ENCODE peak calls at places on chromosomes 3 and 15, in five cellular contexts. V is ovary, Z is bronchial epithelial cell, L is adrenal gland, W is cardiac fibroblast. M is an unnamed sample.

GRCh38 chr3:133119146-133119545 is 81.0 kb downstream of the TMEM108 start:
- DNase-seq in V (no peak), L (no peak), W (no peak), Z (no peak), M (no peak)

GRCh38 chr15:75208501-75209288 is 7.0 kb downstream of the C15orf39 start:
- DNase-seq in L (peak), W (no peak), V (no peak), Z (no peak), M (no peak)

GRCh38 chr15:67922971-67923646 is 83.3 kb upstream of the RNU6-1 start:
- DNase-seq in V (peak), L (no peak), W (no peak), Z (no peak), M (no peak)

GRCh38 chr3:135267487-135267886 is 472.4 kb downstream of the EPHB1 start:
- DNase-seq in W (no peak), Z (no peak), V (no peak), L (no peak), M (no peak)

GRCh38 chr15:89912145-89912673 is 543 bp downstream of the ARPIN start:
- DNase-seq in L (peak), V (peak), W (peak), Z (no peak), M (no peak)

GRCh38 chr3:72129384-72130094 is 344.6 kb upstream of the PROK2 start:
- DNase-seq in Z (no peak), L (no peak), V (no peak), W (peak), M (no peak)

GRCh38 chr3:155553800-155554199 is 191.1 kb downstream of the PLCH1 start:
- DNase-seq in Z (peak), L (no peak), V (no peak), W (no peak), M (peak)

GRCh38 chr3:62214850-62215249 is 158.5 kb downstream of the FEZF2 start:
- DNase-seq in L (no peak), W (no peak), V (no peak), Z (no peak), M (no peak)

GRCh38 chr3:120419797-120420196 is 31.0 kb downstream of the FSTL1 start:
- DNase-seq in Z (no peak), L (peak), W (no peak), V (no peak), M (no peak)

GRCh38 chr15:99098991-99099390 is 5.9 kb upstream of the SYNM start:
- DNase-seq in L (no peak), Z (no peak), V (no peak), W (no peak), M (no peak)
- H3K4me3 ChIP-seq in L (no peak), Z (no peak), V (no peak), W (no peak), M (no peak)

DNA sequence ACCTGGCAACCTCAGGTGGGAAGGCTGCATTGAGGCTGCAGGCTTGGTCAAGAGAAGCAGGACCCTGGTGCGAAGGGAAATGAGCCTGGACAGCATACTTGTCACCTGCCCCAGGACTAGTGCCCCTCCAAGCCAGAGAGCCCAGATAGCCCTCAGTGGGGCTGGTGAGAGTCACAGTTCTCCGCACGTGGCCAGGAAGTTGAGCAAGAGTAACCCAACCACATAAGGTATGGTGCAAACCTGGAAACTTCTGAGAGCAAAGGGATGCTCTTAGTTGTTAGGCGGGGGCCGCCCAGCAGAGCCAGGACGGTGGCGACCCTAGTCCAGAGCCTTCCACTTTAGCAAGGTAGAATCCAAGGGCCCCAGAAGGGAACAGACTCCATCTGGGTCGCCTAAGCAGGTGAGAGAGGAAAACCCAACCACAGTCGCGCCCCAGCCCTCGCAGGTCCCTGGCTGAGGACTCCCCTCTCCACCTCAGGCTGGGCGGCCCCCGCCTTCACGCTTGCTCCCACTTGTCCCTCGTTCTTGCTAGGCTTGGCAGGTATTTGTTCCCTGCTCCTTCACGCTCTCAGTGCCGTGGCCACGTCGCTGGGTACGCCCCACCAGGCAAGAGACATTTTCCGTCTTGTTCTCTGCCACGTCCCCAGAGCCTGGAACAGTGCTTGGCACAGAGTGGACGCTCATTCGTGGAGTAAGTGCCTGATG is 1.1 kb upstream of the VPS18 start:
- DNase-seq in V (no peak), L (no peak), W (no peak), Z (peak), M (no peak)
- H3K4me3 ChIP-seq in V (peak), L (no peak), W (no peak), Z (no peak), M (no peak)

GRCh38 chr3:38235466-38235865 is 30.1 kb upstream of the SLC22A13 start:
- DNase-seq in L (no peak), V (no peak), W (no peak), Z (peak), M (no peak)
- H3K4me3 ChIP-seq in L (no peak), V (no peak), W (no peak), Z (no peak), M (no peak)

GRCh38 chr15:95303659-95304058 is 1026.8 kb upstream of the NR2F2 start:
- DNase-seq in Z (no peak), V (no peak), L (no peak), W (no peak), M (no peak)

GRCh38 chr15:95302809-95303208 is 1027.7 kb upstream of the NR2F2 start:
- DNase-seq in W (no peak), V (no peak), L (no peak), Z (no peak), M (no peak)

GRCh38 chr15:95307115-95307514 is 1023.4 kb upstream of the NR2F2 start:
- DNase-seq in W (no peak), V (no peak), L (no peak), Z (no peak), M (no peak)

GRCh38 chr15:95304116-95304873 is 1026.2 kb upstream of the NR2F2 start:
- DNase-seq in V (peak), W (peak), Z (no peak), L (no peak), M (no peak)

DNA sequence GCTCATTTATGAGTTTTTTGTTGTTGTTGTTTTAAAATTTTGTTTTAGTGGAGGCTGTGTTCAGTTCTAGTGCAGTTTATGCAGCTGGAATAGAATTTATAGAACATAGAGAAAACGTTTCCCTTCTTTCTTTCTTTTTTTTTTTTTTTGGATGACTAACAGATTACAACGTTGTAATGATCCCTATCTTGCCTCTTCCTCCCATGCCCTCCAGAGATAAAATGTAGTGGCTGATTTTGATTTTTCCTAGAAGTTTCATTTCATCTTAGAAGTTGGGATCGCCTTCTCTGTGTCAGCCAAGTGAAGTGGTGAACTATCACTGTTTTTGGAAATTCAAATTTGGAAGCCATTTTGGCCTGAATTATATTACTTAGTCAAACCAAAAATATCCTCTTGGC is 1025.6 kb upstream of the NR2F2 start:
- DNase-seq in L (no peak), V (no peak), Z (no peak), W (no peak), M (no peak)
- H3K4me3 ChIP-seq in L (no peak), V (no peak), Z (no peak), W (no peak), M (no peak)

DNA sequence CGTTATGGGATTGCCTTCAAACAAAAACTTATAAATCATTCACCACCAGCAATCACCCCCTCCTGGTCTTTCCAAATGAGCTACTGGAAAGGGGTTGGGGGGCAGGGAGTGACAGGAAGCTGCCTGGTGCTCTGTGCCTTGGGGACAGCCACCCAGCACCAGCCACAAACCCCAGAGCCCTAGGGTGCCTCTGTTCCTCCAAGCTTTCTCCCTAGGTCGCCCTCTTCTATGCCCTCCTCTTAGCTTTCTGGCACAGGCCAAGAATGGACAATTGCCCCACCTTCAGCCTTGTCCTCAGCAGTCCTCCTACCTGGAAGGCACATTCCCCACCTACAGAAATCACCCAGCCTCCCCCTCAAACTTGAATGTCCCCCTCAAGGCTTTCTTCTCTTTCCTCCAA is 3.3 kb downstream of the OXTR start:
- DNase-seq in V (no peak), L (no peak), W (no peak), Z (no peak), M (no peak)
- H3K4me3 ChIP-seq in V (no peak), L (no peak), W (no peak), Z (no peak), M (peak)

GRCh38 chr3:126456211-126456610 is 19.5 kb downstream of the ZXDC start:
- DNase-seq in W (no peak), L (no peak), V (peak), Z (no peak), M (no peak)
- H3K4me3 ChIP-seq in W (no peak), L (no peak), V (no peak), Z (no peak), M (no peak)

DNA sequence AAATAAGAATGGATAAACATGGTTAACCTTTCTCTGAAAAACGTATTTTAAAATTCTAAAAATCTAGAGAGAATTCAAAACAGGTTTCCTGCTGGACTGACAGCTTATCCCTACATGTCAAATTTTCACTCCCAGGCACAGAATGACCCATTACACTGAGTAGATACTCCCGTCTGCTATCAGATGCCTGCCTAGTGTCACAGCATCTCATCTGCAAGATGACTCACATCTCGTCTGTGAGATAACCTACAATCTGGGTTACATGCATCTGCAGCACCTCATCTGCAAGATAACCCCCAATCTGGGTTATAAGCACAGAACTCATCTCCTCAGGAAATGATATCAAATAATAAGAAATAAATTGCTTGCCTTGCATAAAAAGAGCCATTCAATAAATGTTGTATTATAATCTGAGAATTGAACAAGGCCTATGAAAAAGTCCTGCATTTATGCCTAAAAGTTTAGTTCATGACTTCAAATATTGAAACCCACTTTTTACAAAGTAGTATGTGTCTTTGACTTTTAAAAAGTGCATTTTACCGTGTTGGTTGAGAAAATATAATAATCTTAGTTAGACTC is 188.3 kb upstream of the THBS1 start:
- DNase-seq in L (no peak), Z (peak), V (no peak), W (no peak), M (no peak)
- H3K4me3 ChIP-seq in L (no peak), Z (no peak), V (no peak), W (no peak), M (no peak)

GRCh38 chr3:13626915-13627460 is 78.1 kb downstream of the FBLN2 start:
- DNase-seq in L (no peak), W (no peak), Z (no peak), V (no peak), M (no peak)

GRCh38 chr3:13626396-13626795 is 77.5 kb downstream of the FBLN2 start:
- DNase-seq in W (no peak), V (no peak), L (no peak), Z (no peak), M (no peak)

GRCh38 chr3:13628432-13628831 is 79.5 kb downstream of the FBLN2 start:
- DNase-seq in W (no peak), L (no peak), V (no peak), Z (no peak), M (no peak)

GRCh38 chr3:13628841-13629551 is 80.1 kb downstream of the FBLN2 start:
- DNase-seq in L (no peak), Z (no peak), V (no peak), W (no peak), M (no peak)

GRCh38 chr3:13627681-13628080 is 78.8 kb downstream of the FBLN2 start:
- DNase-seq in L (no peak), Z (no peak), W (no peak), V (no peak), M (no peak)
- H3K4me3 ChIP-seq in L (no peak), Z (no peak), W (no peak), V (no peak), M (no peak)